ENCODE peak calls at places on chromosomes 13 and 19, in five cellular contexts. One of them, this sample, is unnamed.

GRCh38 chr19:7965921-7966665 is 22.6 kb upstream of the TIMM44 start:
- DNase-seq in uterus: no peak
- DNase-seq in psoas muscle: no peak
- DNase-seq in cardiac muscle cell: no peak
- DNase-seq in IMR-90: no peak
- DNase-seq in this sample: no peak

GRCh38 chr13:33751151-33751550 is 66.8 kb upstream of the RFC3 start:
- DNase-seq in uterus: no peak
- DNase-seq in psoas muscle: no peak
- DNase-seq in cardiac muscle cell: no peak
- DNase-seq in IMR-90: peak; percentile 46
- DNase-seq in this sample: peak; percentile 20

GRCh38 chr13:35720290-35720689 is 243.8 kb upstream of the MAB21L1 start:
- DNase-seq in uterus: no peak
- DNase-seq in psoas muscle: no peak
- DNase-seq in cardiac muscle cell: no peak
- DNase-seq in IMR-90: no peak
- DNase-seq in this sample: peak; percentile 79

GRCh38 chr13:110419391-110419791 is 112.3 kb downstream of the COL4A2 start:
- DNase-seq in uterus: no peak
- DNase-seq in psoas muscle: no peak
- DNase-seq in cardiac muscle cell: no peak
- DNase-seq in IMR-90: no peak
- DNase-seq in this sample: no peak

GRCh38 chr19:17549088-17549740 is 6.2 kb upstream of the COLGALT1 start:
- DNase-seq in uterus: no peak
- DNase-seq in psoas muscle: no peak
- DNase-seq in cardiac muscle cell: no peak
- DNase-seq in IMR-90: no peak
- DNase-seq in this sample: no peak

GRCh38 chr13:102392810-102393209 is 9.0 kb downstream of the FGF14 start:
- DNase-seq in uterus: no peak
- DNase-seq in psoas muscle: no peak
- DNase-seq in cardiac muscle cell: no peak
- DNase-seq in IMR-90: no peak
- DNase-seq in this sample: peak; percentile 58

GRCh38 chr19:14519860-14520407 is 1.7 kb upstream of the DNAJB1 start:
- DNase-seq in uterus: no peak
- DNase-seq in psoas muscle: no peak
- DNase-seq in cardiac muscle cell: no peak
- DNase-seq in IMR-90: peak; percentile 88
- DNase-seq in this sample: peak; percentile 93

GRCh38 chr13:41639237-41639904 is 182.0 kb downstream of the RGCC start:
- DNase-seq in uterus: no peak
- DNase-seq in psoas muscle: no peak
- DNase-seq in cardiac muscle cell: no peak
- DNase-seq in IMR-90: no peak
- DNase-seq in this sample: no peak

GRCh38 chr19:37778613-37779138 is 710 bp downstream of the ZNF573 start:
- DNase-seq in uterus: no peak
- DNase-seq in psoas muscle: no peak
- DNase-seq in cardiac muscle cell: peak; percentile 12
- DNase-seq in IMR-90: peak; percentile 0
- DNase-seq in this sample: peak; percentile 45

GRCh38 chr19:54254195-54254906 is 2.7 kb downstream of the LILRB5 start:
- DNase-seq in uterus: no peak
- DNase-seq in psoas muscle: no peak
- DNase-seq in cardiac muscle cell: no peak
- DNase-seq in IMR-90: no peak
- DNase-seq in this sample: no peak

GRCh38 chr13:106521101-106521799 is 14.2 kb downstream of the EFNB2 start:
- DNase-seq in uterus: no peak
- DNase-seq in psoas muscle: no peak
- DNase-seq in cardiac muscle cell: no peak
- DNase-seq in IMR-90: no peak
- DNase-seq in this sample: peak; percentile 64

GRCh38 chr19:6772028-6772865 is at the start of gene VAV1:
- DNase-seq in uterus: no peak
- DNase-seq in psoas muscle: peak; percentile 41
- DNase-seq in cardiac muscle cell: no peak
- DNase-seq in IMR-90: no peak
- DNase-seq in this sample: no peak

GRCh38 chr19:45958763-45959516 is 14.7 kb downstream of the NOVA2 start:
- DNase-seq in uterus: no peak
- DNase-seq in psoas muscle: no peak
- DNase-seq in cardiac muscle cell: no peak
- DNase-seq in IMR-90: no peak
- DNase-seq in this sample: no peak

GRCh38 chr13:111060237-111060919 is 54.7 kb upstream of the ARHGEF7 start:
- DNase-seq in uterus: no peak
- DNase-seq in psoas muscle: no peak
- DNase-seq in cardiac muscle cell: no peak
- DNase-seq in IMR-90: no peak
- DNase-seq in this sample: no peak

GRCh38 chr13:29676535-29676934 is 81.0 kb upstream of the SLC7A1 start:
- DNase-seq in uterus: no peak
- DNase-seq in psoas muscle: no peak
- DNase-seq in cardiac muscle cell: peak; percentile 12
- DNase-seq in IMR-90: peak; percentile 29
- DNase-seq in this sample: peak; percentile 68

GRCh38 chr19:18915639-18916038 is 3.5 kb downstream of the COPE start:
- DNase-seq in uterus: no peak
- DNase-seq in psoas muscle: peak; percentile 49
- DNase-seq in cardiac muscle cell: peak; percentile 43
- DNase-seq in IMR-90: peak; percentile 30
- DNase-seq in this sample: peak; percentile 32

GRCh38 chr13:27044837-27045570 is 126.6 kb downstream of the USP12 start:
- DNase-seq in uterus: no peak
- DNase-seq in psoas muscle: no peak
- DNase-seq in cardiac muscle cell: no peak
- DNase-seq in IMR-90: no peak
- DNase-seq in this sample: no peak

GRCh38 chr13:33639640-33640080 is 178.3 kb upstream of the RFC3 start:
- DNase-seq in uterus: no peak
- DNase-seq in psoas muscle: no peak
- DNase-seq in cardiac muscle cell: no peak
- DNase-seq in IMR-90: no peak
- DNase-seq in this sample: peak; percentile 72

GRCh38 chr13:49814551-49815270 is 22.2 kb upstream of the KPNA3 start:
- DNase-seq in uterus: no peak
- DNase-seq in psoas muscle: no peak
- DNase-seq in cardiac muscle cell: no peak
- DNase-seq in IMR-90: peak; percentile 76
- DNase-seq in this sample: no peak

GRCh38 chr13:28620011-28620830 is 38.7 kb upstream of the POMP start:
- DNase-seq in uterus: no peak
- DNase-seq in psoas muscle: no peak
- DNase-seq in cardiac muscle cell: no peak
- DNase-seq in IMR-90: no peak
- DNase-seq in this sample: no peak

GRCh38 chr19:54279441-54279962 is 1.4 kb downstream of the LILRB2 start:
- DNase-seq in uterus: no peak
- DNase-seq in psoas muscle: no peak
- DNase-seq in cardiac muscle cell: no peak
- DNase-seq in IMR-90: no peak
- DNase-seq in this sample: no peak

GRCh38 chr13:28179974-28180373 is 41.6 kb downstream of the PAN3 start:
- DNase-seq in uterus: no peak
- DNase-seq in psoas muscle: no peak
- DNase-seq in cardiac muscle cell: no peak
- DNase-seq in IMR-90: peak; percentile 2
- DNase-seq in this sample: no peak

GRCh38 chr19:18007939-18008673 is at the start of gene ARRDC2:
- DNase-seq in uterus: peak; percentile 88
- DNase-seq in psoas muscle: peak; percentile 93
- DNase-seq in cardiac muscle cell: peak; percentile 95
- DNase-seq in IMR-90: peak; percentile 87
- DNase-seq in this sample: peak; percentile 69

GRCh38 chr19:49877879-49878743 is 609 bp downstream of the TBC1D17 start:
- DNase-seq in uterus: peak; percentile 98
- DNase-seq in psoas muscle: peak; percentile 99
- DNase-seq in cardiac muscle cell: peak; percentile 98
- DNase-seq in IMR-90: peak; percentile 96
- DNase-seq in this sample: peak; percentile 88

GRCh38 chr19:31350033-31350692 is 927 bp upstream of the TSHZ3 start:
- DNase-seq in uterus: peak; percentile 68
- DNase-seq in psoas muscle: peak; percentile 40
- DNase-seq in cardiac muscle cell: no peak
- DNase-seq in IMR-90: no peak
- DNase-seq in this sample: no peak

GRCh38 chr19:50794778-50795664 is 4.8 kb downstream of the ACP4 start:
- DNase-seq in uterus: no peak
- DNase-seq in psoas muscle: no peak
- DNase-seq in cardiac muscle cell: no peak
- DNase-seq in IMR-90: no peak
- DNase-seq in this sample: no peak

GRCh38 chr13:111289251-111289650 is 31.2 kb upstream of the TEX29 start:
- DNase-seq in uterus: no peak
- DNase-seq in psoas muscle: no peak
- DNase-seq in cardiac muscle cell: no peak
- DNase-seq in IMR-90: no peak
- DNase-seq in this sample: no peak

GRCh38 chr13:47788844-47789243 is 212.2 kb downstream of the SUCLA2 start:
- DNase-seq in uterus: no peak
- DNase-seq in psoas muscle: no peak
- DNase-seq in cardiac muscle cell: no peak
- DNase-seq in IMR-90: no peak
- DNase-seq in this sample: peak; percentile 3

DNA sequence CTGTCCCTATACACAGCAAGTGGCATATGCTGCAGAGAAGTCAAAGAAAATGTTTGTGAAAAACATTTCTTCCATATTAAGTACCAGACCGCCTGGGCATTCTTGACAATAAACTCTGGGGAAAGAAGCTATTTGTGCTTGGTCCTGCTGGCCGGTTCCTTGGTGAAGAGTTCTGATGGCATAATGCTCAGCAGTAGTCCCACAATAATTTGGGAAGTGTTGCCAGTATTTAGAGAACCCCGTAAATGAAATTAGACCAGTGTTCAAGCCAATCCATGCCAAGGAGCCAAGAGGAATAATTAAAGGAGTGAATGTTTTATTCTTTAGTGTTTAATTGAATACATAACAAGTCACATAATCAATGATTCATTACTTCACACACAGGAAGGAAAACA is 6.3 kb downstream of the KCTD12 start:
- DNase-seq in uterus: no peak
- DNase-seq in psoas muscle: no peak
- DNase-seq in cardiac muscle cell: no peak
- DNase-seq in IMR-90: no peak
- DNase-seq in this sample: peak; percentile 26
- H3K4me3 ChIP-seq in uterus: no peak overlapping the region
- H3K4me3 ChIP-seq in psoas muscle: peak overlapping the region; percentile 20
- H3K4me3 ChIP-seq in cardiac muscle cell: no peak overlapping the region
- H3K4me3 ChIP-seq in IMR-90: no peak overlapping the region
- H3K4me3 ChIP-seq in this sample: no peak overlapping the region

DNA sequence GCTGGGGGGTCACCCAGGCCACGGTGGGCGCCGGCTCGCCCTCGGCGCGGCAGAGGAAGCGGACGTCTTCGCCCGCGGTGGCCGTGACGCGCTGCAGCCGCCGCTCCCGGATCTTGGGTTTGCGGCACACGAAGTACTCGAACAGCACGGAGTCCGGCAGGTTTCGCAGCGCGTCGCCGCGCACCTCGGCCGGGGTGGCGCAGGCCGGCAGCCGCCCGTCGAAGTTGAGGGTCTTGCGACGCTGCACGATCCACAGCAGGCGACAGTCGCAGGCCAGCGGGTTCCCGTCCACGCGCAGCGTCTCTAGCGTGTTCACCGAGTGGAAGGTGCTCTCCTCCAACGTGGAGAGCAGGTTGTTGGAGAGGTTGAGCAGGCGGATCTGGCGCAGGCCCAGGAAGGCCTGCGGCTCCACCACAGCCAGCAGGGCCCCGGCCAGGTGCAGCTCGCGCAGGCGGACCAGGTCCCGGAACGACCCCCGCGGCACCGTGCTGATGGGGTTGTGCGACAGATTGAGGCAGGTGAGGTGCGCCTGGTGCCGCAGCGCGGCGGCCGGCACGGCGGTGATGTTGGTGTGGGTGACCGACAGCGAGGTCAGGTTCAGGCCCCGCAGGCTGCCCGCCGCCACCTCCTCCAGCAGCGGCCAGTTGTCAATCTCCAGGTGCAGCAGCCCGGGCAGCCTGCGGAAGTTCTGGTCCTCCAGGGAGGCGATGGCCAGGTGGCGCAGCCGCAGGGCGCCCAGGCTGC is 8.6 kb upstream of the PEAK3 start:
- DNase-seq in uterus: no peak
- DNase-seq in psoas muscle: no peak
- DNase-seq in cardiac muscle cell: no peak
- DNase-seq in IMR-90: no peak
- DNase-seq in this sample: no peak
- H3K4me3 ChIP-seq in uterus: no peak overlapping the region
- H3K4me3 ChIP-seq in psoas muscle: peak overlapping the region; percentile 60
- H3K4me3 ChIP-seq in cardiac muscle cell: peak overlapping the region; percentile 14
- H3K4me3 ChIP-seq in IMR-90: no peak overlapping the region
- H3K4me3 ChIP-seq in this sample: no peak overlapping the region

GRCh38 chr13:113109151-113110047 is 3.8 kb downstream of the F7 start:
- DNase-seq in uterus: no peak
- DNase-seq in psoas muscle: peak; percentile 7
- DNase-seq in cardiac muscle cell: no peak
- DNase-seq in IMR-90: no peak
- DNase-seq in this sample: no peak

GRCh38 chr13:113110852-113111315 is 5.3 kb downstream of the F7 start:
- DNase-seq in uterus: no peak
- DNase-seq in psoas muscle: no peak
- DNase-seq in cardiac muscle cell: no peak
- DNase-seq in IMR-90: no peak
- DNase-seq in this sample: no peak

GRCh38 chr13:113106666-113107065 is 1.1 kb downstream of the F7 start:
- DNase-seq in uterus: no peak
- DNase-seq in psoas muscle: peak; percentile 14
- DNase-seq in cardiac muscle cell: no peak
- DNase-seq in IMR-90: no peak
- DNase-seq in this sample: no peak

GRCh38 chr13:113112893-113113845 is 7.6 kb downstream of the F7 start:
- DNase-seq in uterus: peak; percentile 4
- DNase-seq in psoas muscle: no peak
- DNase-seq in cardiac muscle cell: no peak
- DNase-seq in IMR-90: no peak
- DNase-seq in this sample: no peak

GRCh38 chr13:113110048-113110851 is 4.7 kb downstream of the F7 start:
- DNase-seq in uterus: no peak
- DNase-seq in psoas muscle: no peak
- DNase-seq in cardiac muscle cell: no peak
- DNase-seq in IMR-90: no peak
- DNase-seq in this sample: no peak
- H3K4me3 ChIP-seq in uterus: peak overlapping the region; percentile 7
- H3K4me3 ChIP-seq in psoas muscle: peak overlapping the region; percentile 58
- H3K4me3 ChIP-seq in cardiac muscle cell: no peak overlapping the region
- H3K4me3 ChIP-seq in IMR-90: peak overlapping the region; percentile 42
- H3K4me3 ChIP-seq in this sample: no peak overlapping the region

DNA sequence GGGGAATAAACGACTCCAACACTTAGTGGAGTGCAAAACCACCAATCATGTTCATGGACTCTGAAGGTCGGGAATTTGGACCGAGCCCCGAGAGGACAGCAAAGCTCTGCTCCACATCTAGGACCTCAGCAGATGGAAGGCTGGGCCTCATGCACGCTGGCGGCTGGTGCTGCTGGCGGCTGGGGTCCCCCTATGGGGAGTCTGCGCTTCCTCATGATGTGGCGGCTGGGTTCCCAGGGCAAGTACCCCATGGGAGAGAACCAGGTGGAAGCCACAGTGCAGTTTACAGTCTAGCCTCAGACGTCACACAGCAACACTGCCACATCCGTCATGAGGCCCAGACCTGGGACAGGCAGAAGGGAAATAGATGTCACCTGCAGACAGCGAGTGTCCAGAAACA is 13.2 kb downstream of the PEPD start:
- DNase-seq in uterus: no peak
- DNase-seq in psoas muscle: no peak
- DNase-seq in cardiac muscle cell: no peak
- DNase-seq in IMR-90: no peak
- DNase-seq in this sample: no peak
- H3K4me3 ChIP-seq in uterus: no peak overlapping the region
- H3K4me3 ChIP-seq in psoas muscle: no peak overlapping the region
- H3K4me3 ChIP-seq in cardiac muscle cell: no peak overlapping the region
- H3K4me3 ChIP-seq in IMR-90: no peak overlapping the region
- H3K4me3 ChIP-seq in this sample: no peak overlapping the region